ENCODE peak calls at places on chromosomes 1 and 21, in seven cellular contexts. Q, U, I, F, T, L and V are unnamed samples.

GRCh38 chr1:22816803-22817202 is 106.2 kb downstream of the EPHB2 start:
- DNase-seq in Q (no peak), U (no peak), I (no peak), F (no peak), T (no peak), L (no peak), V (no peak)

GRCh38 chr1:202045699-202046098 is 35.3 kb downstream of the ELF3 start:
- DNase-seq in Q (no peak), U (no peak), I (no peak), F (no peak), T (no peak), L (peak; percentile 21), V (no peak)

GRCh38 chr1:20492751-20493150 is 6.7 kb upstream of the CAMK2N1 start:
- DNase-seq in Q (no peak), U (no peak), I (no peak), F (no peak), T (no peak), L (no peak), V (no peak)

GRCh38 chr1:178768423-178768822 is 43.4 kb downstream of the RALGPS2 start:
- DNase-seq in Q (peak; percentile 25), U (no peak), I (no peak), F (peak; percentile 56), T (no peak), L (peak; percentile 38), V (no peak)

GRCh38 chr1:53581476-53581875 is 122.3 kb downstream of the DMRTB1 start:
- DNase-seq in Q (no peak), U (no peak), I (peak; percentile 14), F (no peak), T (no peak), L (no peak), V (no peak)

GRCh38 chr1:212109713-212110112 is 74.2 kb downstream of the DTL start:
- DNase-seq in Q (no peak), U (no peak), I (no peak), F (no peak), T (no peak), L (no peak), V (no peak)

GRCh38 chr21:45979141-45979631 is 2.4 kb upstream of the COL6A1 start:
- DNase-seq in Q (no peak), U (no peak), I (peak; percentile 73), F (no peak), T (no peak), L (peak; percentile 64), V (no peak)

GRCh38 chr1:228077565-228078330 is 4.8 kb upstream of the ARF1 start:
- DNase-seq in Q (no peak), U (no peak), I (no peak), F (no peak), T (no peak), L (no peak), V (no peak)

GRCh38 chr1:229714964-229715603 is 89.0 kb downstream of the URB2 start:
- DNase-seq in Q (no peak), U (peak; percentile 22), I (no peak), F (no peak), T (peak; percentile 24), L (no peak), V (peak; percentile 20)

GRCh38 chr1:220680085-220680687 is 10.0 kb upstream of the C1orf115 start:
- DNase-seq in Q (no peak), U (no peak), I (no peak), F (peak; percentile 64), T (no peak), L (peak; percentile 74), V (no peak)

GRCh38 chr1:222106369-222106768 is 364.5 kb upstream of the DUSP10 start:
- DNase-seq in Q (no peak), U (no peak), I (no peak), F (no peak), T (no peak), L (peak; percentile 10), V (no peak)

GRCh38 chr1:210144736-210145135 is 87.9 kb upstream of the SERTAD4 start:
- DNase-seq in Q (no peak), U (no peak), I (no peak), F (no peak), T (no peak), L (no peak), V (no peak)

GRCh38 chr1:180157108-180157507 is 2.4 kb downstream of the QSOX1 start:
- DNase-seq in Q (no peak), U (no peak), I (no peak), F (no peak), T (no peak), L (no peak), V (no peak)

GRCh38 chr1:236471653-236472052 is 52.1 kb upstream of the LGALS8 start:
- DNase-seq in Q (no peak), U (no peak), I (no peak), F (peak; percentile 58), T (no peak), L (peak; percentile 30), V (no peak)

GRCh38 chr1:226697151-226697575 is 41.9 kb downstream of the ITPKB start:
- DNase-seq in Q (no peak), U (no peak), I (no peak), F (no peak), T (peak; percentile 48), L (no peak), V (no peak)

GRCh38 chr21:26709090-26709489 is 136.0 kb upstream of the CYYR1 start:
- DNase-seq in Q (no peak), U (no peak), I (no peak), F (no peak), T (no peak), L (no peak), V (no peak)

GRCh38 chr1:62263813-62264353 is 55.4 kb downstream of the KANK4 start:
- DNase-seq in Q (no peak), U (no peak), I (no peak), F (no peak), T (no peak), L (no peak), V (no peak)

GRCh38 chr21:43973634-43973955 is 38.5 kb upstream of the TRAPPC10 start:
- DNase-seq in Q (no peak), U (no peak), I (no peak), F (no peak), T (no peak), L (peak; percentile 58), V (no peak)

GRCh38 chr1:100404816-100405215 is 52.5 kb downstream of the CDC14A start:
- DNase-seq in Q (no peak), U (no peak), I (no peak), F (no peak), T (no peak), L (no peak), V (no peak)

GRCh38 chr1:92817986-92818764 is 13.7 kb upstream of the RPL5 start:
- DNase-seq in Q (peak; percentile 27), U (no peak), I (no peak), F (peak; percentile 61), T (no peak), L (peak; percentile 48), V (no peak)